ENCODE peak calls at places on chromosomes 12 and 14, in seven cellular contexts. I is PC-3, K is GM23338, F is OCI-LY7, R is GM23248, L is HCT116, Y is MM.1S. G is an unnamed sample.

GRCh38 chr12:120007272-120007671 is 18.2 kb downstream of the BICDL1 start:
- DNase-seq in Y (no peak), F (peak; percentile 48), L (no peak), I (no peak), R (no peak), K (no peak), G (peak; percentile 5)

GRCh38 chr12:54526800-54527630 is 22.4 kb upstream of the PDE1B start:
- DNase-seq in R (peak; percentile 50), F (peak; percentile 47), Y (peak; percentile 12), L (peak; percentile 53), I (peak; percentile 44), K (peak; percentile 93), G (peak; percentile 82)

GRCh38 chr12:77062396-77062795 is 3.0 kb downstream of the E2F7 start:
- DNase-seq in F (no peak), R (no peak), L (no peak), Y (no peak), K (no peak), I (no peak), G (no peak)

GRCh38 chr12:81440001-81440400 is 319.1 kb downstream of the PPFIA2 start:
- DNase-seq in R (no peak), I (no peak), L (no peak), F (no peak), Y (no peak), K (peak; percentile 2), G (no peak)

GRCh38 chr14:87772854-87773253 is 220.1 kb downstream of the GALC start:
- DNase-seq in F (no peak), I (no peak), Y (no peak), L (no peak), K (peak; percentile 17), R (no peak), G (no peak)

GRCh38 chr12:89210277-89210676 is 142.0 kb downstream of the DUSP6 start:
- DNase-seq in Y (no peak), F (no peak), I (no peak), L (no peak), R (peak; percentile 22), K (no peak), G (peak; percentile 33)

GRCh38 chr12:54208591-54208990 is 19.8 kb upstream of the SMUG1 start:
- DNase-seq in L (no peak), Y (no peak), K (no peak), I (no peak), R (no peak), F (no peak), G (no peak)

GRCh38 chr12:124921200-124922008 is 7.0 kb upstream of the UBC start:
- DNase-seq in K (peak; percentile 76), L (no peak), I (peak; percentile 81), R (peak; percentile 63), F (peak; percentile 96), Y (peak; percentile 72), G (peak; percentile 69)

GRCh38 chr12:538731-539539 is 79.2 kb downstream of the B4GALNT3 start:
- DNase-seq in L (peak; percentile 45), K (no peak), F (no peak), R (peak; percentile 73), Y (no peak), I (peak; percentile 69), G (no peak)

GRCh38 chr12:105444050-105444808 is 113.7 kb downstream of the C12orf75 start:
- DNase-seq in L (no peak), Y (no peak), I (no peak), F (no peak), K (no peak), R (no peak), G (no peak)

GRCh38 chr14:62988967-62989366 is 56.3 kb downstream of the KCNH5 start:
- DNase-seq in K (no peak), R (no peak), I (no peak), Y (no peak), F (no peak), L (no peak), G (no peak)

GRCh38 chr12:42475055-42475454 is 114.5 kb downstream of the PRICKLE1 start:
- DNase-seq in F (no peak), L (no peak), R (no peak), K (no peak), Y (no peak), I (no peak), G (no peak)

GRCh38 chr14:74673768-74674167 is 39.1 kb downstream of the AREL1 start:
- DNase-seq in R (no peak), I (no peak), K (no peak), Y (no peak), L (no peak), F (no peak), G (no peak)

GRCh38 chr12:49084438-49084837 is 10.2 kb downstream of the DHH start:
- DNase-seq in R (no peak), Y (no peak), I (no peak), F (no peak), K (no peak), L (no peak), G (no peak)

GRCh38 chr12:31591308-31591901 is 469 bp upstream of the DENND5B start:
- DNase-seq in K (peak; percentile 32), L (no peak), F (peak; percentile 59), I (peak; percentile 3), Y (no peak), R (peak; percentile 43), G (peak; percentile 36)

GRCh38 chr14:50402965-50403364 is 6.3 kb upstream of the CDKL1 start:
- DNase-seq in I (peak; percentile 39), R (peak; percentile 16), L (no peak), F (no peak), K (no peak), Y (no peak), G (no peak)

GRCh38 chr12:56101045-56101444 is 3.3 kb upstream of the PA2G4 start:
- DNase-seq in I (no peak), Y (no peak), L (no peak), F (no peak), R (no peak), K (no peak), G (no peak)

GRCh38 chr12:102496571-102496970 is 16.2 kb upstream of the IGF1 start:
- DNase-seq in R (no peak), Y (no peak), K (no peak), F (no peak), L (no peak), I (no peak), G (no peak)

GRCh38 chr12:101165319-101165718 is 44.7 kb downstream of the SLC5A8 start:
- DNase-seq in Y (no peak), L (no peak), I (no peak), R (no peak), F (no peak), K (no peak), G (no peak)

GRCh38 chr12:57816855-57817151 is 1.7 kb downstream of the AVIL start:
- DNase-seq in F (no peak), R (peak; percentile 69), I (no peak), Y (no peak), K (no peak), L (no peak), G (no peak)

GRCh38 chr12:104411826-104412626 is 44.7 kb upstream of the CHST11 start:
- DNase-seq in F (no peak), R (peak; percentile 28), Y (no peak), K (no peak), L (no peak), I (no peak), G (no peak)

GRCh38 chr14:29442720-29443119 is 484.9 kb downstream of the PRKD1 start:
- DNase-seq in K (no peak), L (no peak), F (no peak), R (peak; percentile 77), I (peak; percentile 53), Y (peak; percentile 23), G (no peak)

GRCh38 chr14:23483216-23483854 is 13.8 kb downstream of the NGDN start:
- DNase-seq in K (peak; percentile 93), L (no peak), I (peak; percentile 15), F (peak; percentile 48), R (peak; percentile 43), Y (no peak), G (peak; percentile 87)

GRCh38 chr12:27180862-27181261 is 63.2 kb upstream of the STK38L start:
- DNase-seq in K (no peak), I (peak; percentile 88), F (no peak), Y (no peak), R (peak; percentile 35), L (no peak), G (no peak)

GRCh38 chr12:76038176-76038575 is 6.6 kb upstream of the PHLDA1 start:
- DNase-seq in L (no peak), I (peak; percentile 53), F (no peak), Y (no peak), R (no peak), K (no peak), G (no peak)

DNA sequence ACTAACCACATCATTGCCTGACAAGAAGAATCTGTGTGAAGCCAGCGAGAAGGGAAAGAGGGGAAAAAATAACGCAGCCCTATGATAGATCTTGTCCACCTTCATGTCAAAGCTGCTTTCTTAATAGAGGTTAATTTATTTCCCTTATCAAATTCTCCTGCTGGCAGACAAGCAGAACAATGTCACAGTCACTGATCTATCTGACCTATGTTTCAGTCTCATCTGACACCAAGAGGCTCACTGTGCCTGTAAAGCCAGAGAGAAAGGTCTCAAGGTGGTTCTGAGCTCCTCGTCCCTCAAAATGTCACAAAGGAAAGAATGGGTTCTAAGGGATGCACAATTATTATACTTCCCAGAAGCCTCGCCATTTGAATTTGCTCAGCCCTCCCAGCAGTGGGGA is 190.3 kb upstream of the NOS1 start:
- DNase-seq in Y (no peak), L (no peak), K (no peak), R (no peak), F (no peak), I (no peak), G (no peak)
- TF ChIP-seq EZH2phosphoT487 in Y (no peak), L (no peak), K (no peak), R (no peak), F (no peak), I (no peak), G (no peak)

GRCh38 chr12:24223926-24224325 is 274.5 kb upstream of the SOX5 start:
- DNase-seq in F (no peak), Y (no peak), I (no peak), R (no peak), K (no peak), L (no peak), G (peak; percentile 60)
- TF ChIP-seq EZH2phosphoT487 in F (no peak), Y (no peak), I (no peak), R (no peak), K (no peak), L (no peak), G (no peak)

GRCh38 chr12:117284160-117284559 is 77.3 kb downstream of the NOS1 start:
- DNase-seq in R (no peak), L (no peak), K (no peak), Y (no peak), I (no peak), F (no peak), G (no peak)
- TF ChIP-seq EZH2phosphoT487 in R (no peak), L (no peak), K (no peak), Y (no peak), I (no peak), F (no peak), G (no peak)

GRCh38 chr12:3458041-3458440 is 33.0 kb upstream of the PRMT8 start:
- DNase-seq in F (no peak), K (no peak), I (peak; percentile 68), L (peak; percentile 50), Y (no peak), R (no peak), G (no peak)

GRCh38 chr12:3456809-3457208 is 34.2 kb upstream of the PRMT8 start:
- DNase-seq in I (no peak), K (peak; percentile 89), F (no peak), L (no peak), R (no peak), Y (no peak), G (peak; percentile 88)

GRCh38 chr12:3463927-3464326 is 27.1 kb upstream of the PRMT8 start:
- DNase-seq in K (no peak), R (no peak), F (no peak), I (peak; percentile 47), Y (no peak), L (no peak), G (no peak)

GRCh38 chr12:3464561-3464960 is 26.4 kb upstream of the PRMT8 start:
- DNase-seq in Y (no peak), L (peak; percentile 23), F (no peak), I (peak; percentile 10), K (no peak), R (no peak), G (no peak)

GRCh38 chr12:3461391-3461790 is 29.6 kb upstream of the PRMT8 start:
- DNase-seq in K (no peak), L (no peak), I (no peak), Y (no peak), F (no peak), R (no peak), G (no peak)
- TF ChIP-seq EZH2phosphoT487 in K (no peak), L (no peak), I (no peak), Y (no peak), F (no peak), R (no peak), G (no peak)